ENCODE peak calls at places on chromosomes 5 and 9, in ten cellular contexts. One of them, this sample, is unnamed.

GRCh38 chr5:150284311-150284710 is 5.3 kb downstream of the CAMK2A start:
- DNase-seq in left ventricle myocardium inferior: no peak
- DNase-seq in fibroblast of lung: no peak
- DNase-seq in heart right ventricle: no peak
- DNase-seq in coronary artery: no peak
- DNase-seq in mesothelial cell of epicardium: no peak
- DNase-seq in OCI-LY7: no peak
- DNase-seq in heart left ventricle: no peak
- DNase-seq in lower leg skin: no peak
- DNase-seq in CD4-positive, alpha-beta T cell: no peak
- DNase-seq in this sample: no peak

GRCh38 chr5:36944607-36945225 is 68.1 kb downstream of the NIPBL start:
- DNase-seq in mesothelial cell of epicardium: no peak
- DNase-seq in fibroblast of lung: peak
- DNase-seq in heart right ventricle: no peak
- DNase-seq in OCI-LY7: peak
- DNase-seq in heart left ventricle: no peak
- DNase-seq in lower leg skin: no peak
- DNase-seq in CD4-positive, alpha-beta T cell: no peak
- DNase-seq in coronary artery: no peak
- DNase-seq in left ventricle myocardium inferior: no peak
- DNase-seq in this sample: no peak

GRCh38 chr5:51138164-51138563 is 245.1 kb upstream of the ISL1 start:
- DNase-seq in fibroblast of lung: no peak
- DNase-seq in coronary artery: no peak
- DNase-seq in left ventricle myocardium inferior: no peak
- DNase-seq in heart right ventricle: no peak
- DNase-seq in OCI-LY7: no peak
- DNase-seq in mesothelial cell of epicardium: no peak
- DNase-seq in CD4-positive, alpha-beta T cell: no peak
- DNase-seq in lower leg skin: no peak
- DNase-seq in heart left ventricle: no peak
- DNase-seq in this sample: no peak

GRCh38 chr9:82949203-82949602 is 113.7 kb downstream of the RASEF start:
- DNase-seq in heart left ventricle: no peak
- DNase-seq in CD4-positive, alpha-beta T cell: no peak
- DNase-seq in heart right ventricle: no peak
- DNase-seq in coronary artery: no peak
- DNase-seq in lower leg skin: no peak
- DNase-seq in fibroblast of lung: no peak
- DNase-seq in mesothelial cell of epicardium: no peak
- DNase-seq in OCI-LY7: no peak
- DNase-seq in left ventricle myocardium inferior: no peak
- DNase-seq in this sample: no peak

GRCh38 chr9:130286781-130287428 is 21.3 kb downstream of the HMCN2 start:
- DNase-seq in lower leg skin: no peak
- DNase-seq in left ventricle myocardium inferior: no peak
- DNase-seq in mesothelial cell of epicardium: no peak
- DNase-seq in heart left ventricle: peak
- DNase-seq in fibroblast of lung: no peak
- DNase-seq in heart right ventricle: no peak
- DNase-seq in coronary artery: no peak
- DNase-seq in OCI-LY7: no peak
- DNase-seq in CD4-positive, alpha-beta T cell: no peak
- DNase-seq in this sample: no peak

GRCh38 chr5:145921211-145921610 is 15.2 kb upstream of the SH3RF2 start:
- DNase-seq in lower leg skin: no peak
- DNase-seq in coronary artery: no peak
- DNase-seq in OCI-LY7: no peak
- DNase-seq in fibroblast of lung: no peak
- DNase-seq in CD4-positive, alpha-beta T cell: no peak
- DNase-seq in heart right ventricle: no peak
- DNase-seq in mesothelial cell of epicardium: no peak
- DNase-seq in heart left ventricle: no peak
- DNase-seq in left ventricle myocardium inferior: no peak
- DNase-seq in this sample: no peak

GRCh38 chr9:73869261-73869660 is 627.9 kb upstream of the RORB start:
- DNase-seq in mesothelial cell of epicardium: no peak
- DNase-seq in CD4-positive, alpha-beta T cell: no peak
- DNase-seq in left ventricle myocardium inferior: no peak
- DNase-seq in OCI-LY7: peak
- DNase-seq in coronary artery: no peak
- DNase-seq in fibroblast of lung: peak
- DNase-seq in heart left ventricle: no peak
- DNase-seq in heart right ventricle: no peak
- DNase-seq in lower leg skin: no peak
- DNase-seq in this sample: peak

GRCh38 chr9:90773593-90773992 is 28.0 kb upstream of the SYK start:
- DNase-seq in heart right ventricle: no peak
- DNase-seq in CD4-positive, alpha-beta T cell: no peak
- DNase-seq in lower leg skin: no peak
- DNase-seq in mesothelial cell of epicardium: no peak
- DNase-seq in OCI-LY7: peak
- DNase-seq in fibroblast of lung: no peak
- DNase-seq in coronary artery: no peak
- DNase-seq in heart left ventricle: no peak
- DNase-seq in left ventricle myocardium inferior: no peak
- DNase-seq in this sample: no peak

GRCh38 chr5:163809480-163809879 is 304.1 kb downstream of the MAT2B start:
- DNase-seq in left ventricle myocardium inferior: no peak
- DNase-seq in CD4-positive, alpha-beta T cell: no peak
- DNase-seq in OCI-LY7: peak
- DNase-seq in fibroblast of lung: peak
- DNase-seq in coronary artery: no peak
- DNase-seq in heart left ventricle: no peak
- DNase-seq in heart right ventricle: no peak
- DNase-seq in mesothelial cell of epicardium: no peak
- DNase-seq in lower leg skin: no peak
- DNase-seq in this sample: no peak

GRCh38 chr9:129962889-129963703 is 79.9 kb downstream of the FNBP1 start:
- DNase-seq in lower leg skin: no peak
- DNase-seq in CD4-positive, alpha-beta T cell: peak
- DNase-seq in coronary artery: peak
- DNase-seq in heart right ventricle: no peak
- DNase-seq in OCI-LY7: peak
- DNase-seq in heart left ventricle: peak
- DNase-seq in fibroblast of lung: peak
- DNase-seq in mesothelial cell of epicardium: no peak
- DNase-seq in left ventricle myocardium inferior: peak
- DNase-seq in this sample: peak

GRCh38 chr9:137316012-137316981 is 14.2 kb upstream of the NRARP start:
- DNase-seq in OCI-LY7: peak
- DNase-seq in CD4-positive, alpha-beta T cell: no peak
- DNase-seq in left ventricle myocardium inferior: peak
- DNase-seq in lower leg skin: no peak
- DNase-seq in coronary artery: peak
- DNase-seq in mesothelial cell of epicardium: peak
- DNase-seq in heart left ventricle: peak
- DNase-seq in heart right ventricle: peak
- DNase-seq in fibroblast of lung: no peak
- DNase-seq in this sample: peak

GRCh38 chr5:111254613-111255012 is 30.4 kb downstream of the CAMK4 start:
- DNase-seq in mesothelial cell of epicardium: no peak
- DNase-seq in CD4-positive, alpha-beta T cell: peak
- DNase-seq in OCI-LY7: peak
- DNase-seq in lower leg skin: no peak
- DNase-seq in left ventricle myocardium inferior: no peak
- DNase-seq in coronary artery: no peak
- DNase-seq in heart right ventricle: no peak
- DNase-seq in heart left ventricle: no peak
- DNase-seq in fibroblast of lung: peak
- DNase-seq in this sample: peak

GRCh38 chr5:4994994-4995393 is 145.1 kb upstream of the ADAMTS16 start:
- DNase-seq in mesothelial cell of epicardium: no peak
- DNase-seq in left ventricle myocardium inferior: no peak
- DNase-seq in CD4-positive, alpha-beta T cell: no peak
- DNase-seq in coronary artery: no peak
- DNase-seq in heart right ventricle: no peak
- DNase-seq in lower leg skin: no peak
- DNase-seq in OCI-LY7: no peak
- DNase-seq in fibroblast of lung: peak
- DNase-seq in heart left ventricle: no peak
- DNase-seq in this sample: no peak

GRCh38 chr9:37453827-37454226 is 11.4 kb downstream of the ZBTB5 start:
- DNase-seq in OCI-LY7: no peak
- DNase-seq in left ventricle myocardium inferior: no peak
- DNase-seq in lower leg skin: no peak
- DNase-seq in fibroblast of lung: no peak
- DNase-seq in heart right ventricle: no peak
- DNase-seq in CD4-positive, alpha-beta T cell: no peak
- DNase-seq in mesothelial cell of epicardium: no peak
- DNase-seq in coronary artery: no peak
- DNase-seq in heart left ventricle: no peak
- DNase-seq in this sample: no peak

GRCh38 chr9:36486454-36486932 is 86.2 kb upstream of the MELK start:
- DNase-seq in lower leg skin: no peak
- DNase-seq in fibroblast of lung: no peak
- DNase-seq in heart left ventricle: no peak
- DNase-seq in heart right ventricle: no peak
- DNase-seq in OCI-LY7: no peak
- DNase-seq in coronary artery: no peak
- DNase-seq in left ventricle myocardium inferior: no peak
- DNase-seq in mesothelial cell of epicardium: no peak
- DNase-seq in CD4-positive, alpha-beta T cell: no peak
- DNase-seq in this sample: no peak

DNA sequence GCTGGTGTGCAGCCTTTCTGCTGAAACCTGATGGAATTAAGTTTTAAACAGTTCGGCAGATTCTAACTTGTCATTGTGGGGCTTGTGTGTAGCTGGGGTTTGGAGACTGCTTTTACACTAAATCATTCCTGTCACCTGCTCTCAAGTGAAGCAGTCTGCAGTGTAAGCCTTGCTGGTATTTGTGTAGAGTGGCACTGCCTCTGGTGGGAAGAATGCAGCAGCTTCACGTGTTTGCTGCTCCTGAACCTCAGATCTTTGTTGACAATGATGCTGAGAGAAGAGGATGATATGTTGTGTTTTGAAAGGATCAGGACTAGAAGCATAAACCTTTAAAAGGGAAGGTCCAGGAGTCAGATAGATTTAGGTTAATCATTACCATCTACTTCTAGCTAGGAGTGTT is 88.1 kb downstream of the KDM4C start:
- DNase-seq in heart left ventricle: no peak
- DNase-seq in lower leg skin: no peak
- DNase-seq in left ventricle myocardium inferior: no peak
- DNase-seq in heart right ventricle: no peak
- DNase-seq in CD4-positive, alpha-beta T cell: no peak
- DNase-seq in coronary artery: no peak
- DNase-seq in OCI-LY7: no peak
- DNase-seq in fibroblast of lung: no peak
- DNase-seq in mesothelial cell of epicardium: no peak
- DNase-seq in this sample: no peak
- TF ChIP-seq CTCF in heart left ventricle: peak
- TF ChIP-seq CTCF in lower leg skin: no peak
- TF ChIP-seq CTCF in left ventricle myocardium inferior: peak
- TF ChIP-seq CTCF in heart right ventricle: peak
- TF ChIP-seq CTCF in CD4-positive, alpha-beta T cell: no peak
- TF ChIP-seq CTCF in coronary artery: no peak
- TF ChIP-seq CTCF in OCI-LY7: no peak
- TF ChIP-seq CTCF in fibroblast of lung: peak
- TF ChIP-seq CTCF in mesothelial cell of epicardium: no peak
- TF ChIP-seq CTCF in this sample: no peak

GRCh38 chr9:4923580-4924544 is 61.2 kb upstream of the JAK2 start:
- DNase-seq in left ventricle myocardium inferior: no peak
- DNase-seq in fibroblast of lung: peak
- DNase-seq in lower leg skin: no peak
- DNase-seq in mesothelial cell of epicardium: no peak
- DNase-seq in heart right ventricle: no peak
- DNase-seq in coronary artery: no peak
- DNase-seq in OCI-LY7: peak
- DNase-seq in CD4-positive, alpha-beta T cell: no peak
- DNase-seq in heart left ventricle: no peak
- DNase-seq in this sample: peak
- TF ChIP-seq CTCF in left ventricle myocardium inferior: peak
- TF ChIP-seq CTCF in fibroblast of lung: peak
- TF ChIP-seq CTCF in lower leg skin: no peak
- TF ChIP-seq CTCF in mesothelial cell of epicardium: no peak
- TF ChIP-seq CTCF in heart right ventricle: peak
- TF ChIP-seq CTCF in coronary artery: no peak
- TF ChIP-seq CTCF in OCI-LY7: peak
- TF ChIP-seq CTCF in CD4-positive, alpha-beta T cell: peak
- TF ChIP-seq CTCF in heart left ventricle: peak
- TF ChIP-seq CTCF in this sample: peak

DNA sequence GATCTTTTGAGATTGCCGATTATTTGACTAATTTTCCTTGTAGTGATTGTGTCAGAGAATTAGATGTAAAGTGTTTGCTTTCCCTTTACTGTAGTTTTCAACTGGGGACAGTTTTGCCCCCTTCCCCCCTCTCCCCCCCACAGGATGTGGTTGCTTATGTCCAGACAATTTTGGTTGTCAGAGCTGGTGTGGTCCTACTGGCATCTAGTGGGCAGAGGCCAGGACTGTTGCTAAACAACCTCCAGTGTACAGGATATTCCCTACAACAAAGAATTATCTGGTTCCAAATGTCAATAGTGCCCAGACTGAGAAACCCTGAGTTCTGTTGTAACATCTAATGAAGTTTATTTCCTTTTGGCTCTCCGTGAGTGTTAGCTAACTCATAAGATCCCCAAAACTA is 20.0 kb downstream of the TMEFF1 start:
- DNase-seq in coronary artery: no peak
- DNase-seq in mesothelial cell of epicardium: no peak
- DNase-seq in lower leg skin: no peak
- DNase-seq in OCI-LY7: peak
- DNase-seq in heart right ventricle: no peak
- DNase-seq in fibroblast of lung: peak
- DNase-seq in heart left ventricle: no peak
- DNase-seq in CD4-positive, alpha-beta T cell: no peak
- DNase-seq in left ventricle myocardium inferior: no peak
- DNase-seq in this sample: no peak
- TF ChIP-seq CTCF in coronary artery: no peak
- TF ChIP-seq CTCF in mesothelial cell of epicardium: no peak
- TF ChIP-seq CTCF in lower leg skin: no peak
- TF ChIP-seq CTCF in OCI-LY7: peak
- TF ChIP-seq CTCF in heart right ventricle: peak
- TF ChIP-seq CTCF in fibroblast of lung: peak
- TF ChIP-seq CTCF in heart left ventricle: no peak
- TF ChIP-seq CTCF in CD4-positive, alpha-beta T cell: no peak
- TF ChIP-seq CTCF in left ventricle myocardium inferior: peak
- TF ChIP-seq CTCF in this sample: no peak

GRCh38 chr5:66960373-66961137 is 236.0 kb downstream of the CD180 start:
- DNase-seq in mesothelial cell of epicardium: no peak
- DNase-seq in heart left ventricle: no peak
- DNase-seq in OCI-LY7: no peak
- DNase-seq in heart right ventricle: no peak
- DNase-seq in coronary artery: no peak
- DNase-seq in left ventricle myocardium inferior: no peak
- DNase-seq in CD4-positive, alpha-beta T cell: no peak
- DNase-seq in lower leg skin: no peak
- DNase-seq in fibroblast of lung: no peak
- DNase-seq in this sample: no peak
- TF ChIP-seq CTCF in mesothelial cell of epicardium: no peak
- TF ChIP-seq CTCF in heart left ventricle: no peak
- TF ChIP-seq CTCF in OCI-LY7: no peak
- TF ChIP-seq CTCF in heart right ventricle: no peak
- TF ChIP-seq CTCF in coronary artery: no peak
- TF ChIP-seq CTCF in left ventricle myocardium inferior: no peak
- TF ChIP-seq CTCF in CD4-positive, alpha-beta T cell: no peak
- TF ChIP-seq CTCF in lower leg skin: no peak
- TF ChIP-seq CTCF in fibroblast of lung: no peak
- TF ChIP-seq CTCF in this sample: no peak

This sample was measured in activated CD8-positive, alpha-beta T cell treated with anti-CD3 and anti-CD28 coated beads for 36 hours.